ENCODE peak calls at places on chromosomes 12 and 14, in five cellular contexts. C is GM23338, A is COR-L47, O is kidney glomerular epithelial cell, K is non-pigmented ciliary epithelial cell. J is an unnamed sample.
A peak's percentile ranks its signal among the peaks of the same experiment; 100 is the strongest.

GRCh38 chr12:31009976-31010375 is 63.7 kb upstream of the DDX11 start:
- DNase-seq in C (no peak), A (no peak), O (no peak), K (no peak), J (no peak)

GRCh38 chr12:120936197-120936596 is 32.0 kb upstream of the SPPL3 start:
- DNase-seq in C (no peak), A (no peak), O (no peak), K (no peak), J (no peak)

GRCh38 chr12:93502802-93503623 is 35.7 kb downstream of the MRPL42 start:
- DNase-seq in C (peak; percentile 69), A (peak; percentile 32), O (peak; percentile 15), K (no peak), J (no peak)

GRCh38 chr12:11228268-11228879 is 41.1 kb downstream of the PRB3 start:
- DNase-seq in C (peak; percentile 83), A (no peak), O (peak; percentile 40), K (peak; percentile 30), J (no peak)

GRCh38 chr14:104724407-104724980 is 465 bp downstream of the ADSS1 start:
- DNase-seq in C (peak; percentile 40), A (no peak), O (peak; percentile 38), K (no peak), J (no peak)

GRCh38 chr14:21227981-21228380 is 41.3 kb downstream of the HNRNPC start:
- DNase-seq in C (no peak), A (no peak), O (peak; percentile 89), K (no peak), J (peak; percentile 86)

GRCh38 chr12:62912644-62913043 is 22.3 kb downstream of the PPM1H start:
- DNase-seq in C (no peak), A (no peak), O (no peak), K (no peak), J (no peak)

GRCh38 chr14:99233222-99234035 is 38.6 kb downstream of the BCL11B start:
- DNase-seq in C (no peak), A (no peak), O (no peak), K (no peak), J (no peak)

GRCh38 chr12:991350-992278 is 591 bp downstream of the ERC1 start:
- DNase-seq in C (peak; percentile 68), A (peak; percentile 2), O (peak; percentile 17), K (no peak), J (no peak)

GRCh38 chr14:23066368-23066767 is 9.0 kb upstream of the CDH24 start:
- DNase-seq in C (no peak), A (no peak), O (no peak), K (no peak), J (no peak)

GRCh38 chr14:93006484-93007128 is 83.7 kb downstream of the CHGA start:
- DNase-seq in C (no peak), A (peak; percentile 95), O (no peak), K (no peak), J (no peak)

GRCh38 chr14:48075487-48075886 is 400.1 kb upstream of the MDGA2 start:
- DNase-seq in C (no peak), A (no peak), O (no peak), K (no peak), J (no peak)

GRCh38 chr14:102344485-102344884 is 18.2 kb downstream of the CINP start:
- DNase-seq in C (no peak), A (no peak), O (no peak), K (no peak), J (no peak)

GRCh38 chr12:62726471-62726980 is 208.4 kb downstream of the PPM1H start:
- DNase-seq in C (no peak), A (no peak), O (no peak), K (no peak), J (peak; percentile 91)

GRCh38 chr12:132649226-132649945 is 30.8 kb downstream of the P2RX2 start:
- DNase-seq in C (no peak), A (no peak), O (no peak), K (no peak), J (no peak)

GRCh38 chr14:94850332-94851211 is 80.7 kb upstream of the GSC start:
- DNase-seq in C (no peak), A (no peak), O (no peak), K (no peak), J (no peak)

J was measured in epithelial cell of proximal tubule.